ENCODE peak calls at places on chromosomes 11 and 22, in ten cellular contexts. V is esophagus muscularis mucosa, G is ovary, S is uterus, F is tibial nerve, Y is A549, R is breast epithelium, Q is stomach, U is body of pancreas, P is thyroid gland. N is an unnamed sample.

GRCh38 chr11:66126808-66127555 is 56.9 kb downstream of the PACS1 start:
- DNase-seq in G (peak; percentile 58), S (peak; percentile 31), R (peak; percentile 31), F (no peak), Y (no peak), U (no peak), Q (peak; percentile 56), V (no peak), P (peak; percentile 76), N (peak; percentile 32)

GRCh38 chr11:35303596-35304392 is 115.6 kb downstream of the SLC1A2 start:
- DNase-seq in P (peak; percentile 38), S (peak; percentile 77), V (no peak), R (peak; percentile 68), Y (peak; percentile 55), F (peak; percentile 33), Q (peak; percentile 41), U (peak; percentile 51), G (peak; percentile 59), N (peak; percentile 67)

GRCh38 chr11:2812371-2812991 is 73.1 kb downstream of the CDKN1C start:
- DNase-seq in G (peak; percentile 63), R (no peak), Q (no peak), Y (no peak), F (no peak), V (no peak), P (no peak), S (peak; percentile 77), U (no peak), N (no peak)

GRCh38 chr11:12110714-12111481 is 508 bp downstream of the MICAL2 start:
- DNase-seq in Q (no peak), Y (no peak), F (no peak), U (peak; percentile 38), P (peak; percentile 39), R (peak; percentile 32), G (peak; percentile 47), S (peak; percentile 40), V (no peak), N (no peak)

GRCh38 chr11:133724116-133724515 is 121.2 kb downstream of the SPATA19 start:
- DNase-seq in F (no peak), V (no peak), G (no peak), P (no peak), Y (no peak), U (no peak), R (no peak), Q (no peak), S (no peak), N (no peak)

GRCh38 chr11:111408789-111409727 is 30.0 kb upstream of the POU2AF1 start:
- DNase-seq in S (no peak), P (no peak), Y (no peak), V (no peak), G (no peak), Q (no peak), F (no peak), U (no peak), R (no peak), N (peak; percentile 23)

GRCh38 chr11:28049338-28050216 is 58.4 kb downstream of the KIF18A start:
- DNase-seq in U (no peak), V (no peak), P (no peak), Y (peak; percentile 8), G (no peak), F (no peak), Q (no peak), R (no peak), S (no peak), N (no peak)

GRCh38 chr11:61535998-61536675 is 27.6 kb downstream of the LRRC10B start:
- DNase-seq in G (no peak), U (no peak), Q (no peak), Y (no peak), S (no peak), F (no peak), R (no peak), V (no peak), P (no peak), N (no peak)

GRCh38 chr11:45994421-45995341 is 72.2 kb downstream of the LARGE2 start:
- DNase-seq in P (no peak), U (no peak), Q (no peak), S (no peak), F (no peak), Y (no peak), G (no peak), R (no peak), V (no peak), N (peak; percentile 16)

GRCh38 chr22:48884292-48884691 is 943.4 kb downstream of the BRD1 start:
- DNase-seq in P (no peak), R (no peak), U (no peak), S (no peak), F (no peak), Q (no peak), Y (no peak), G (no peak), V (no peak), N (no peak)

GRCh38 chr22:46931414-46931813 is 169.0 kb downstream of the TBC1D22A start:
- DNase-seq in Q (no peak), V (no peak), R (no peak), Y (no peak), G (no peak), U (no peak), S (no peak), P (peak; percentile 29), F (no peak), N (no peak)

GRCh38 chr22:36053242-36054147 is 24.9 kb upstream of the RBFOX2 start:
- DNase-seq in V (no peak), F (no peak), G (no peak), Q (no peak), Y (no peak), S (no peak), R (no peak), U (no peak), P (no peak), N (no peak)
- H3K27ac ChIP-seq in V (no peak overlapping the region), F (no peak overlapping the region), G (no peak overlapping the region), Q (no peak overlapping the region), Y (no peak overlapping the region), S (no peak overlapping the region), R (no peak overlapping the region), U (no peak overlapping the region), P (no peak overlapping the region), N (no peak overlapping the region)

GRCh38 chr22:45320326-45320976 is 10.7 kb downstream of the FAM118A start:
- DNase-seq in F (no peak), S (no peak), P (no peak), U (no peak), G (no peak), V (no peak), Y (no peak), Q (no peak), R (no peak), N (no peak)
- H3K4me3 ChIP-seq in F (no peak overlapping the region), S (no peak overlapping the region), P (no peak overlapping the region), U (no peak overlapping the region), G (no peak overlapping the region), V (no peak overlapping the region), Y (no peak overlapping the region), Q (no peak overlapping the region), R (no peak overlapping the region), N (no peak overlapping the region)

DNA sequence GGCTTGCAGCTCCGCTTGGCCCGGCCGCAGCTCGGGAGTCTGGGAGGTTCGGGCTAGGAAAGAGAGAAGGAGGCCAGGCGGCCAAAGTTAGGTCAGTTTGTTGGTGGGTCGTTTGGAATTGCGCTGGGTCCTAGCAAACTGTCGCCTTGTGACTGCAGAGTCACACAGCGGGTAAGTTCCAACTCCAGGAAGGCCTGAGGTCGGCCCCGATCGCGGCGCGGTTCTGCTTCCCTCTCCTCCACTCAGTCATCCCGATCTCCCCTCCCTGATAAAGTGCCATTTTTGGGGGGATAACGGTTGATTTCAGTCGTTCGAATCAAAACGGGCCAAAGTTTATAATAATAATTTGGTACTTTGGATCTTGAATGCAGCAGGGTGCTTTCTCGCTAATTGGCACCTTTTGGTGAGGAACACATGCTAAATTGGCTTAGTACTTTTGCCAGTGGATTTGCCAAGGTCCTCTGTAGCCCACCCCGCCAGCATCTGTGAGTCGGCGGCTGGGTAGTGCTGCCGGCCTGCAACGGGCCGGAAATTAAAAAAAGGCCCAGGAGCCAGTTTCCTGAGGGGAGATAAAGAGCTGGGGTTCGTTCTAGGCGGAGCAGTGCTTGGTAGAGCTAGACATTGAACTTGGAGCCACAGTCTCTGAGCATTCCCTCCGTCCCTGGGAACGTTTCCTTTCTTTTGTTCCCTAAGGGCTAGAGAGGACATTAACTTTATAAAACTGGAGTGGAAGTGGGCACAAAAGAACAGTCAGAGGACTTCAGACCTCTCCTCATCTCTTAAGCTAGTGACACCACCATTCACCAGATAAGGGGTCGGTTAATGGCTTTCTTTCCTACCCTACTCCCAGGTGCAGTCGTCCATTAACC is 927 bp downstream of the UBE2L3 start:
- DNase-seq in V (no peak), Y (no peak), P (peak; percentile 13), Q (no peak), S (no peak), U (peak; percentile 27), G (no peak), F (no peak), R (no peak), N (peak; percentile 2)
- TF ChIP-seq POLR2A in V (no peak), Y (no peak), P (no peak), Q (no peak), S (no peak), U (no peak), G (no peak), F (no peak), R (no peak), N (no peak)

DNA sequence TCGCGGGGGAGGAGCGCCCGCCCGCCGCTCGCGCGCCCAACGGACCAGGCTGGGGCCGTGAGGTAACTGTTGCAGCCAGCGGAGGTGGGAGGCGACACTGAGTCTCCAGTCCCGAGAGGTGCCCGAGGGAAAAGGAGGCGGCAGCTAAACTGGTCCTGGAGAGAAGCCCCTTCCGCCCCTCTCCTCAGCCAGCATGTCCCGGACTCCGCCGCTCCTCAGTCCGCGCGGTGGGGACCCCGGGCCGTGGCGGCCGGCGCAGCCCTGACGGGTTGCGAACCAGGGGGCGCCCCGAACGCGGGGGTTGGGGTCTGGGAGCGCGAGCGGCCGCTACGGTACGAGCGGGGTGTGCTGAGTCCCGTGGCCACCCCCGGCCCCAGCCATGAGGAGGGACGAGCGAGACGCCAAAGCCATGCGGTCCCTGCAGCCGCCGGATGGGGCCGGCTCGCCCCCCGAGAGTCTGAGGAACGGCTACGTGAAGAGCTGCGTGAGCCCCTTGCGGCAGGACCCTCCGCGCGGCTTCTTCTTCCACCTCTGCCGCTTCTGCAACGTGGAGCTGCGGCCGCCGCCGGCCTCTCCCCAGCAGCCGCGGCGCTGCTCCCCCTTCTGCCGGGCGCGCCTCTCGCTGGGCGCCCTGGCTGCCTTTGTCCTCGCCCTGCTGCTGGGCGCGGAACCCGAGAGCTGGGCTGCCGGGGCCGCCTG is at the start of gene PDE3B:
- DNase-seq in U (peak; percentile 88), Q (peak; percentile 84), G (peak; percentile 41), V (no peak), S (peak; percentile 19), R (no peak), Y (peak; percentile 80), P (peak; percentile 52), F (no peak), N (peak; percentile 24)
- H3K27ac ChIP-seq in U (peak within 1 kb of the TSS; percentile 92), Q (peak within 1 kb of the TSS; percentile 88), G (no peak within 1 kb of the TSS), V (peak within 1 kb of the TSS; percentile 90), S (no peak within 1 kb of the TSS), R (no peak within 1 kb of the TSS), Y (peak within 1 kb of the TSS; percentile 89), P (no peak within 1 kb of the TSS), F (peak within 1 kb of the TSS; percentile 40), N (no peak within 1 kb of the TSS)